ENCODE peak calls at places on chromosomes 1 and 21, in four cellular contexts. T, I, N and J are unnamed samples.
A peak's percentile ranks its signal among the peaks of the same experiment; 100 is the strongest.

GRCh38 chr1:226565476-226565875 is 16.9 kb downstream of the STUM start:
- DNase-seq in T (no peak), I (no peak), N (no peak), J (peak; percentile 64)

GRCh38 chr1:148353461-148354283 is 129.4 kb downstream of the PPIAL4G start:
- DNase-seq in T (peak; percentile 2), I (no peak), N (no peak), J (no peak)

GRCh38 chr1:240501115-240501514 is 110.8 kb downstream of the GREM2 start:
- DNase-seq in T (no peak), I (no peak), N (no peak), J (no peak)

GRCh38 chr1:180116964-180117763 is 37.5 kb upstream of the QSOX1 start:
- DNase-seq in T (no peak), I (no peak), N (no peak), J (no peak)

GRCh38 chr1:203926025-203926540 is 64.7 kb downstream of the SNRPE start:
- DNase-seq in T (no peak), I (no peak), N (no peak), J (no peak)

GRCh38 chr1:172417552-172417951 is 2.9 kb upstream of the C1orf105 start:
- DNase-seq in T (no peak), I (no peak), N (no peak), J (no peak)

GRCh38 chr1:47562147-47562546 is 124.3 kb downstream of the FOXD2 start:
- DNase-seq in T (no peak), I (no peak), N (no peak), J (no peak)

GRCh38 chr1:29549001-29549400 is 312.7 kb downstream of the PTPRU start:
- DNase-seq in T (no peak), I (no peak), N (no peak), J (peak; percentile 53)

GRCh38 chr21:33909756-33910155 is 5.8 kb downstream of the ATP5PO start:
- DNase-seq in T (no peak), I (no peak), N (no peak), J (no peak)

GRCh38 chr1:164731161-164731747 is 172.3 kb downstream of the PBX1 start:
- DNase-seq in T (no peak), I (no peak), N (no peak), J (no peak)

GRCh38 chr1:66396212-66396890 is 137.6 kb upstream of the SGIP1 start:
- DNase-seq in T (no peak), I (no peak), N (no peak), J (no peak)

GRCh38 chr21:14771587-14771986 is 225.5 kb upstream of the SAMSN1 start:
- DNase-seq in T (no peak), I (no peak), N (no peak), J (no peak)

GRCh38 chr21:14768042-14768441 is 221.9 kb upstream of the SAMSN1 start:
- DNase-seq in T (no peak), I (no peak), N (no peak), J (no peak)

DNA sequence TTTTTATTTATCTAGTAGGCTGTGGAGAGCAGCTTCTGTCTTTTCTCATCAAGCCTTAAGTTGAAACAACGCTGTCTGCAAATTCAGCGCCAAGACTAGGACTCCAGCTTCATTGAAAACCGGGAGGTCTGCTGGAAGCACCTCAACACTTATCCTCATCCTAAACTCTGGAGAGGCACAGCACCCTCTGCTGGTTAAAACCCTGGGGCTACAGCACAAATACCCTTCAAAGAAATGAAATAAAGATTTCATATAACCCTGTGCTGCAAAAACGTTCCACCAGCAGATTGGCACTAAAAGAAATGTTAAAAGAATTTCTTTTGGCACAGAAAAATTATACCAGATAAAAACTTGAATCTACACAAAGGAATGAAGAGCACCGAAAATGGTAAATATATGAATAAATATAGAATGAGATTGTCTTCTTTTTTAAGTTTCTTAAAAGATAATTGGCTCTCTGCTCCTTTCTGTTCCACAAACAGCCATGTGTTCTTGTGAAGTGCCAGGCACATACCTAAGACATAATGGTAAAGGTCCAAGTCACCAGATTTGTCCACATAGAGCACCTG is 227.7 kb upstream of the SAMSN1 start:
- DNase-seq in T (peak; percentile 53), I (no peak), N (peak; percentile 1), J (peak; percentile 65)
- TF ChIP-seq CTCF in T (peak; percentile 65), I (no peak), N (peak; percentile 45), J (no peak)

GRCh38 chr1:9690440-9691107 is 39.0 kb downstream of the PIK3CD start:
- DNase-seq in T (no peak), I (no peak), N (no peak), J (no peak)
- H3K27ac ChIP-seq in T (no peak overlapping the region), I (no peak overlapping the region), N (no peak overlapping the region), J (peak overlapping the region; percentile 79)

GRCh38 chr1:30754684-30755171 is 2.8 kb downstream of the LAPTM5 start:
- DNase-seq in T (no peak), I (no peak), N (no peak), J (no peak)
- TF ChIP-seq POLR2AphosphoS5 in T (no peak), I (no peak), N (no peak), J (no peak)

GRCh38 chr21:37562920-37563640 is 196.5 kb downstream of the DYRK1A start:
- DNase-seq in T (no peak), I (no peak), N (no peak), J (peak; percentile 71)

GRCh38 chr21:37564341-37564923 is 197.9 kb downstream of the DYRK1A start:
- DNase-seq in T (peak; percentile 98), I (peak; percentile 81), N (peak; percentile 66), J (peak; percentile 90)

GRCh38 chr21:37561941-37562919 is 195.7 kb downstream of the DYRK1A start:
- DNase-seq in T (no peak), I (no peak), N (no peak), J (no peak)

GRCh38 chr21:37564924-37565529 is 198.5 kb downstream of the DYRK1A start:
- DNase-seq in T (no peak), I (no peak), N (no peak), J (no peak)

DNA sequence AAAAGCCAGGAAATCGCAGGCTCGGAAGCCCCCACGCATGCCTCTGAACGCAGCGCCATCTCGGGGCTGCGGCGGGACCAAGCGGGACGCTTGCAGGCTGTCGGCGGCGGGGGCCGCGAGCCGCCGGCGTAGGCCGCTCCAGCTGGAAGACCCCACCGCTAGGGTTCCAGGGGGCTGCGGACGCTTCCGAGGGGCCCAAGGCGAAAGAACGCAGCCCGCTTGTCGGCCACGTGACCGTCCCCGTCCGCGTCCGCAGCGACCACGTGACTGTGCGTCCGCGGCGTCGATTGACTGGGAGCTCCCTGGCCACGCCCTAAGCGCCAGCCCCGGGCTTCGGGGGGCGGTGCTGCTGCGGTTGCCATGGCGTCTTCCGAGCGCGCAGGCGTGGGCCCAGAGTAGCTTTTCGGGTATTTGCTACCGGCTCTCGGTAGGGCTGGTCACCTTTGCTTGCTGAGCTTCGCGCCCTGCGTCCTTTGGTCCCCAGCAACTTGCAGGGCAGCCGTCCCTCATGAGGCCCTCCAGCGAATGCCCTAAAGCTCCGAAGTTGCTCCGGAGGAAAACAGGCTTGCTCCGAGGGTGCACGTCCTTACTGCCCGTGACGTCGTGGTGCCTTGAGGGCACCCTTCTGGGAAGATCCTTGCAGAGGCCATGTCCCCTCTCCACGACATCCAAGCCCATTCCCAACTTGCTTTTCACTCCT is 197.2 kb downstream of the DYRK1A start:
- DNase-seq in T (peak; percentile 93), I (peak; percentile 89), N (peak; percentile 97), J (peak; percentile 96)
- TF ChIP-seq CTCF in T (peak; percentile 37), I (no peak), N (peak; percentile 47), J (peak; percentile 8)